ENCODE peak calls at places on chromosome 16, in seven cellular contexts. F is IMR-90, H is H9, J is neuronal stem cell, M is trophoblast cell, Q is H1, W is mesenchymal stem cell. D is an unnamed sample.
A peak's percentile ranks its signal among the peaks of the same experiment; 100 is the strongest.

GRCh38 chr16:5001571-5001970 is 32.2 kb downstream of the NAGPA start:
- DNase-seq in F (no peak), H (no peak), J (no peak), M (no peak), Q (no peak), W (no peak), D (no peak)

GRCh38 chr16:12229759-12230594 is 253.4 kb downstream of the SNX29 start:
- DNase-seq in F (peak; percentile 71), H (no peak), J (no peak), M (peak; percentile 38), Q (no peak), W (peak; percentile 66), D (no peak)

GRCh38 chr16:85716680-85717038 is 27.9 kb upstream of the GINS2 start:
- DNase-seq in F (no peak), H (no peak), J (no peak), M (no peak), Q (no peak), W (no peak), D (no peak)

GRCh38 chr16:80006175-80006895 is 405.8 kb upstream of the MAF start:
- DNase-seq in F (peak; percentile 35), H (no peak), J (no peak), M (no peak), Q (no peak), W (peak; percentile 95), D (no peak)

GRCh38 chr16:49931931-49932330 is 76.0 kb upstream of the ZNF423 start:
- DNase-seq in F (no peak), H (no peak), J (no peak), M (no peak), Q (no peak), W (no peak), D (no peak)

GRCh38 chr16:25366078-25366477 is 108.4 kb upstream of the ZKSCAN2 start:
- DNase-seq in F (no peak), H (no peak), J (no peak), M (no peak), Q (no peak), W (no peak), D (peak; percentile 43)

GRCh38 chr16:72021043-72021442 is 12.5 kb downstream of the DHODH start:
- DNase-seq in F (no peak), H (peak; percentile 80), J (peak; percentile 8), M (no peak), Q (peak; percentile 33), W (no peak), D (peak; percentile 48)

GRCh38 chr16:85391175-85391707 is 221.9 kb upstream of the GSE1 start:
- DNase-seq in F (no peak), H (no peak), J (no peak), M (peak; percentile 46), Q (no peak), W (no peak), D (no peak)

GRCh38 chr16:27446721-27447120 is 44.7 kb downstream of the IL21R start:
- DNase-seq in F (no peak), H (no peak), J (no peak), M (no peak), Q (no peak), W (no peak), D (no peak)

GRCh38 chr16:80602894-80603293 is 62.1 kb downstream of the DYNLRB2 start:
- DNase-seq in F (peak; percentile 6), H (no peak), J (no peak), M (no peak), Q (no peak), W (no peak), D (no peak)

GRCh38 chr16:71775949-71776348 is 32.7 kb downstream of the AP1G1 start:
- DNase-seq in F (no peak), H (no peak), J (no peak), M (no peak), Q (no peak), W (no peak), D (no peak)

GRCh38 chr16:53839150-53839549 is 135.2 kb downstream of the FTO start:
- DNase-seq in F (no peak), H (no peak), J (no peak), M (no peak), Q (no peak), W (no peak), D (no peak)

GRCh38 chr16:10356870-10357842 is 28.7 kb upstream of the ATF7IP2 start:
- DNase-seq in F (no peak), H (no peak), J (no peak), M (no peak), Q (no peak), W (no peak), D (no peak)

GRCh38 chr16:57801098-57801855 is 1.0 kb downstream of the KIFC3 start:
- DNase-seq in F (peak; percentile 75), H (no peak), J (no peak), M (no peak), Q (no peak), W (peak; percentile 89), D (peak; percentile 83)

GRCh38 chr16:9457215-9457614 is 365.8 kb downstream of the HAPSTR1 start:
- DNase-seq in F (no peak), H (no peak), J (no peak), M (no peak), Q (no peak), W (no peak), D (no peak)

GRCh38 chr16:85927326-85927725 is 28.4 kb downstream of the IRF8 start:
- DNase-seq in F (no peak), H (no peak), J (no peak), M (no peak), Q (no peak), W (no peak), D (no peak)

GRCh38 chr16:27229891-27230470 is 26.7 kb downstream of the KDM8 start:
- DNase-seq in F (no peak), H (no peak), J (no peak), M (no peak), Q (no peak), W (no peak), D (no peak)

DNA sequence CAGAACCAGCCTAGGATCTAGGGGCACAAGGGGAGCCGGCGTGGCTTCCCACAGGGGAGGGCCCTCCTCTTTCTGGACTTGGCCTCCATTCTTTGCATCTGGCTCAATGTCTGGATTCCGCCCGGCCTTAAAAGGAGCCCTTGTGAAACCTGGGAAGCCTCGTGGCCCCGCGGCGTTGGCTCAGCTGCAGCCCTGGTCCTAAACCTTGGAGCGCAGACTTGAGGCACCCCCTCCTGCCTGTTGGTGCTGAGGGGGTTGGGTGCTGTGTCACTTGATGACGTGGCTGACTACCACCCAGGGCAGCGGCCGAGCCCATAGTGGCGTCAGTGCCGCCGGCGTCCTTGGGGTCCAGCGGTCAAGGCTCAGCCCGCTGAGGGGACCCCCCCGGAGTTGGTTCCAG is 4.4 kb downstream of the TRAPPC2L start:
- DNase-seq in F (no peak), H (no peak), J (no peak), M (no peak), Q (no peak), W (no peak), D (no peak)
- H2AK5ac ChIP-seq in F (no peak overlapping the region), H (no peak overlapping the region), J (no peak overlapping the region), M (no peak overlapping the region), Q (no peak overlapping the region), W (no peak overlapping the region), D (no peak overlapping the region)

GRCh38 chr16:82313754-82314153 is 143.7 kb upstream of the MPHOSPH6 start:
- DNase-seq in F (no peak), H (no peak), J (no peak), M (no peak), Q (no peak), W (no peak), D (no peak)

GRCh38 chr16:82311528-82311927 is 141.5 kb upstream of the MPHOSPH6 start:
- DNase-seq in F (no peak), H (no peak), J (no peak), M (no peak), Q (no peak), W (no peak), D (no peak)
- H2BK120ac ChIP-seq in F (no peak overlapping the region), H (no peak overlapping the region), J (no peak overlapping the region), M (no peak overlapping the region), Q (no peak overlapping the region), W (no peak overlapping the region), D (no peak overlapping the region)

DNA sequence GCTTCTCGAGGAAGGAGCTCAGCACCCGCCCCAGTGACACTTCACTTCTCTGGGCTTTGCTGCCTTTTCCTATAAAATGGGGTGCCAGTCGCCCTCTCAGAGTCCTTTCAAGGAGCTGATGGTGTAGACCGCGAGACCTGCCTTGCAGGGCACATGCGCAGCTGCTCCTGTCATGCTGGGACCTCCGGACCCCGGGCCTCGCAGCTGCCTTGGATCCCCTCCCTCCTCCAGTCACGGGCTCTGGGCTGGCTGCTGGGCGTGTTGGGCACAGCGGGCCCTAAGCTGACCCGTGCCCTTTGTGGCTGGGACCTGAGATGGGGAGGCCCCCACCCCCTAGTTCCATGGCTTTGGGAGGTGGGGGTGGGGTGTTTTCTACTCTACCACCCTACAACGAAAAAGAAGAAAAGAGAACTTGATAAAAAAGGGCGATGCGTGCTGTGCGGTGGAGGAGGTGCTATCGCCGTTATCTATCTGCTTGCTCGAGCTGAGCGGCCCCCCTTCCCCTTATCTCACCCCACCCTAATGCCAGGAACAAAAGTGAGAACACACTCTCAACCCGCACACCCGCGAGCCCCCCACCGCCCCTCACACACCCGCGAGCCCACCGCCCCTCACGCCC is 14.5 kb downstream of the ZFPM1 start:
- DNase-seq in F (no peak), H (no peak), J (no peak), M (no peak), Q (no peak), W (no peak), D (no peak)
- H2AK5ac ChIP-seq in F (no peak overlapping the region), H (no peak overlapping the region), J (peak overlapping the region; percentile 75), M (no peak overlapping the region), Q (no peak overlapping the region), W (no peak overlapping the region), D (no peak overlapping the region)

GRCh38 chr16:84303023-84303422 is 8.3 kb downstream of the WFDC1 start:
- DNase-seq in F (peak; percentile 73), H (no peak), J (no peak), M (no peak), Q (no peak), W (peak; percentile 16), D (no peak)

GRCh38 chr16:84307209-84307954 is 12.7 kb downstream of the WFDC1 start:
- DNase-seq in F (no peak), H (no peak), J (no peak), M (no peak), Q (no peak), W (no peak), D (no peak)

GRCh38 chr16:84303516-84303915 is 8.8 kb downstream of the WFDC1 start:
- DNase-seq in F (no peak), H (no peak), J (no peak), M (no peak), Q (no peak), W (no peak), D (no peak)

GRCh38 chr16:84308120-84308519 is 13.4 kb downstream of the WFDC1 start:
- DNase-seq in F (peak; percentile 34), H (peak; percentile 78), J (peak; percentile 49), M (peak; percentile 35), Q (no peak), W (peak; percentile 51), D (peak; percentile 75)

GRCh38 chr16:84306564-84306963 is 11.9 kb downstream of the WFDC1 start:
- DNase-seq in F (no peak), H (no peak), J (no peak), M (no peak), Q (no peak), W (no peak), D (no peak)
- H2BK120ac ChIP-seq in F (peak overlapping the region; percentile 56), H (no peak overlapping the region), J (no peak overlapping the region), M (no peak overlapping the region), Q (no peak overlapping the region), W (no peak overlapping the region), D (no peak overlapping the region)

D was measured in mesendoderm.